ENCODE peak calls at places on chromosomes 16 and 17, in four cellular contexts. D is A549, U is fibroblast of villous mesenchyme, N is cardiac muscle cell. J is an unnamed sample.

GRCh38 chr16:81491522-81492188 is 47.0 kb downstream of the CMIP start:
- DNase-seq in D (no peak), U (peak; percentile 34), N (peak; percentile 49), J (peak; percentile 49)

GRCh38 chr17:75918112-75918445 is 13.4 kb upstream of the MRPL38 start:
- DNase-seq in D (no peak), U (no peak), N (no peak), J (no peak)

GRCh38 chr16:69386596-69386995 is 789 bp upstream of the TERF2 start:
- DNase-seq in D (no peak), U (no peak), N (peak; percentile 61), J (peak; percentile 47)

GRCh38 chr16:58187657-58188430 is 10.1 kb downstream of the CSNK2A2 start:
- DNase-seq in D (no peak), U (no peak), N (no peak), J (no peak)

GRCh38 chr17:79388556-79389295 is 222.1 kb downstream of the RBFOX3 start:
- DNase-seq in D (peak; percentile 66), U (peak; percentile 19), N (peak; percentile 57), J (peak; percentile 96)

GRCh38 chr17:32604966-32605365 is 118.2 kb downstream of the CDK5R1 start:
- DNase-seq in D (no peak), U (no peak), N (no peak), J (no peak)

GRCh38 chr16:57379579-57379978 is 7.3 kb downstream of the CX3CL1 start:
- DNase-seq in D (peak; percentile 85), U (no peak), N (peak; percentile 16), J (no peak)

GRCh38 chr17:4708436-4708835 is 2.0 kb upstream of the ARRB2 start:
- DNase-seq in D (peak; percentile 60), U (no peak), N (no peak), J (no peak)

GRCh38 chr17:12342609-12343248 is 322.1 kb downstream of the MAP2K4 start:
- DNase-seq in D (peak; percentile 65), U (peak; percentile 24), N (peak; percentile 2), J (no peak)

GRCh38 chr16:86424968-86425367 is 85.4 kb upstream of the FOXF1 start:
- DNase-seq in D (no peak), U (peak; percentile 35), N (no peak), J (no peak)

GRCh38 chr16:75948886-75949285 is 222.6 kb upstream of the CPHXL start:
- DNase-seq in D (no peak), U (no peak), N (no peak), J (no peak)

GRCh38 chr16:10269632-10270031 is 87.4 kb upstream of the GRIN2A start:
- DNase-seq in D (no peak), U (no peak), N (no peak), J (no peak)

GRCh38 chr16:88505405-88506082 is 52.5 kb downstream of the ZFPM1 start:
- DNase-seq in D (peak; percentile 75), U (peak; percentile 7), N (peak; percentile 30), J (peak; percentile 94)

GRCh38 chr16:89006036-89006752 is 29.2 kb upstream of the CBFA2T3 start:
- DNase-seq in D (no peak), U (no peak), N (no peak), J (peak; percentile 59)

DNA sequence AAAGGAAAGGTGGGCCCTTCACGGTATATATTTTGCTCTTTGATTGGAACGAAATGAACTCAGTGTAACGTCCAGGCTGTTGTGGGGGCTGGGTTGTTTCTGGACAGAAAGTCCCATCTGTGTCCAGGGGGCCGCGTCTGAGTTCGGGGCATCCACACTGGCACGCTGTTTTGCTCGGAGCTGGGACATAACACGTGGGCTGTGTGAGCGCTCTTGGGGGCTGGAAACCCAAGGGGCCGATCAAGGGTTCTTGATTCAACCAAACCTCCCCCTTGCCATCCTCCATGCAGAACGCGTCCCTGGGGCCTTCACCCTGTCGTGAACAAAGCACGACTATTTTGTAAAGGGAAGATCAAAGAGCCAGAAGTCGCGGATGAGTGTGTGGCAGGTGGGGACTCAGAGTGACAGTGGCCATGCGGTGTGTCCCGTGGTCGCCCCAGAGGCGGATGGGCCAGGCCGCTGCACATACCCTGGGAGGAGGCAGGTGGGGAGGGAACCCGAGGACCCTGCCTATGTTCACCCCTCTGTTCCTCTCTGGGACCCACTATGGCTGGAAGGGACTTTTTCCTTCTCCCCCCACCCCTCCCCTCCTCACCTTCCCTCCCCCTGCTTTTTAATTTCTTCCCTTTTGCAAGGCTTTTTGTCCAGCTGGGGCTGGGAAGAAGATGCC is 387.2 kb downstream of the SEC14L1 start:
- DNase-seq in D (no peak), U (no peak), N (no peak), J (peak; percentile 71)
- H3K4me3 ChIP-seq in D (peak overlapping the region; percentile 41), U (no peak overlapping the region), N (peak overlapping the region; percentile 29), J (peak overlapping the region; percentile 53)

DNA sequence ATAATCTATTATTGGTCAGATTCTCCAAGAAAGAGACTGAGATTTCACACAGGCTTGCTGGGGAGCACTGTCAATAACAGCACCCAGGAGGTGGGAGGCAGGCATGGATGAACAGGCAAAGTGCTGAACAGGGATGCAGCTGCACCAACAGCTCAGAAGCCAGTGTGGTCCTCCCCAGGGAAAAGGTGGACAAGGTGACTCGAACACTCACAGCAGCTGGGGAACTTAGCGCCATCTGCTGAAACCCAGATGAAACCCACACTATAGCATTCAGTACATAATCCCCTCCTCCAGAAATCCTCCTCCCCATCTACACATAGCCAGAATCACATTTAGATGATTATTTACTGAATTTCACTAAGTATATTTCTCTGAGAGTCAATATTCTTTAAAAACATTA is 255.2 kb upstream of the WSB1 start:
- DNase-seq in D (peak; percentile 31), U (no peak), N (no peak), J (no peak)
- TF ChIP-seq CTCF in D (peak; percentile 11), U (no peak), N (no peak), J (no peak)

GRCh38 chr17:50468120-50469004 is at the start of gene CHAD:
- DNase-seq in D (no peak), U (no peak), N (peak; percentile 34), J (peak; percentile 94)

GRCh38 chr17:50470451-50470850 is 1.8 kb upstream of the CHAD start:
- DNase-seq in D (no peak), U (no peak), N (no peak), J (peak; percentile 68)

GRCh38 chr17:50467855-50468119 is 893 bp downstream of the CHAD start:
- DNase-seq in D (no peak), U (no peak), N (no peak), J (peak; percentile 91)

GRCh38 chr17:50469671-50470305 is 1.1 kb upstream of the CHAD start:
- DNase-seq in D (no peak), U (no peak), N (no peak), J (peak; percentile 83)

GRCh38 chr17:50469005-50469605 is 425 bp upstream of the CHAD start:
- DNase-seq in D (no peak), U (no peak), N (no peak), J (peak; percentile 90)
- H3K4me3 ChIP-seq in D (no peak overlapping the region), U (no peak overlapping the region), N (no peak overlapping the region), J (peak overlapping the region; percentile 59)

DNA sequence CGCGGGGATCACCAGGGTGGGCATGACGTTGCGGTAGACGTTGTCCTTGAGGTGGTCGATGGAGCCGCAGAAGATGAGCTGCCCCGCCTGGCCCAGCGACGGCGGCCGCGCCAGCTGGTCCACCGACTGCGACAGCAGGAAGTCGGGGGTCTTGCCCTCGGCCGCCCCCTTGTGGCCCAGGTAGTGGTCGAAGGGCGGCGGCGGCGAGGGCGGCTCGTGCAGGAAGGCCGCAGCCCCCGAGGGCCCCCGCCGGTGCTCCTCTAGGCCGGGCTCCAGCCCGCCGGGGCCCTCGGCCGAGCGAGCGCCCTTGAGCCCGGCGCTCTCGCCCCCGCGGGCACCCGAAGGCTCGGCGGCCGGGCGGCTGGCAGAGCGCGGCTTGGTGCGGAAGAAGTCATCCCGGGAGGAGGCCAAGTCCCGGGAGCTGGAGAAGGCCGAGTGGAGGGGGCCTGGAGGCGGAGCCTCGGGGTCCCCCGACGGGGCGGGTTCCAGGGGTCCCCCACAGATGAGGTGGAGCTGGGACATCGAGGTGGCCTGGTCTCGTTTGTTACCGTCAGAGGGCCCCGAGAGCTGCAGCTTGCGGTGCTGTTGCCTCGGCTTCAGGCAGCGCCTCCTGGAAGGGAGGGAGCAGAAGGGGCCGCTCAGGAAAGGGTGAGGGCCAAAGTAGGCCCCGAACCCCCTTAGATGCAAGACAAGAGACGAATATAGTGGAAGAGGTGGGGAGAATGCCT is 8.9 kb downstream of the FAM171A2 start:
- DNase-seq in D (no peak), U (no peak), N (peak; percentile 37), J (peak; percentile 93)
- TF ChIP-seq CTCF in D (peak; percentile 8), U (peak; percentile 23), N (peak; percentile 27), J (no peak)

DNA sequence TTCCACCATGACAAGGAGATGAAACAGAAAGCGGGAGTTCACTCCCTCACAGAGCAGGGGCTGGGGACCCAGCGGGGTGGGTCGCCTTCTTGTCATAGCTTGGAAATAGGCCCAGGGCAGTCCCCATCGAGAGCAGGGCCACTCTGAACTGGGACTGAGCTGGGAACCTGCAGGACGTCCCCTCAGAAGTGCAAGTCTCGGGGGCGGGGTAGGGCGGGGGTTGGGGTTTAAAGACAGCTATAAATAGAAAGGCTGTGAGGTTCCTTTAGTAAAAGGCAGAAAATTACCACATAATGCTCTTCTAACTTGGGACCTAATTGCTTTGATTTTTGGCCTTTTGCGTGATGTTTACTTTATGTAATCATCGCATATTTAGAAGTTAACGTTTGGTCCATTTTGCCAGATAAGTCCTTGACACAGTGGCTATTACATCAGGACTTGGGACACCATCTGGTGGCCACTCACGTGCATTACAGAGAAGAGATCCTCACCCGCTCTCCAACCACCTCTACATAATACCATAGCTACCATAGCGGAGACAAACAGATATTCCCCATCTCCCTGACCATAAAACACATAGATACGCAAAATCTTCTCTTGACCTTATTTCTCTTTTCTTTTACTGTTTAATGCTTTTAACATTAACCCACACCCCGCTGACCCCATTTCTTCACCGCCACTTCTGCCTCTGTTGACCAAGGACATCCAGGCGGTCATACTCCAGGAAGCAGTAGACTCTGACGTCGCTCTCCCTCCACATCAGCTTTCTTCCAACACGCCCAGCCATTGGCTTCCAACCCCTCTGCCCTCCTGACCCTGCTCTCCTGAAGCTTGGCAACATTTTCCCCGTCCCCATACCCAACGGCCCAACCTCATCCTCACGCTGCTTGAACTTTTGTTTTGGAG is 27.5 kb upstream of the PIK3R6 start:
- DNase-seq in D (peak; percentile 78), U (peak; percentile 68), N (peak; percentile 82), J (peak; percentile 98)
- H3K4me3 ChIP-seq in D (no peak overlapping the region), U (peak overlapping the region; percentile 18), N (no peak overlapping the region), J (no peak overlapping the region)

GRCh38 chr16:49953090-49953489 is 71.9 kb upstream of the CNEP1R1 start:
- DNase-seq in D (no peak), U (no peak), N (no peak), J (peak; percentile 21)

GRCh38 chr16:49958474-49958873 is 66.6 kb upstream of the CNEP1R1 start:
- DNase-seq in D (no peak), U (no peak), N (no peak), J (no peak)

GRCh38 chr16:49959552-49960277 is 65.3 kb upstream of the CNEP1R1 start:
- DNase-seq in D (no peak), U (no peak), N (no peak), J (peak; percentile 9)

GRCh38 chr16:49961087-49961486 is 63.9 kb upstream of the CNEP1R1 start:
- DNase-seq in D (no peak), U (no peak), N (peak; percentile 56), J (no peak)

GRCh38 chr16:49956915-49957314 is 68.1 kb upstream of the CNEP1R1 start:
- DNase-seq in D (no peak), U (no peak), N (no peak), J (no peak)
- TF ChIP-seq CTCF in D (no peak), U (no peak), N (no peak), J (no peak)

J was measured in osteoblast.